ENCODE peak calls at places on chromosomes 13 and 19, in eight cellular contexts. K is upper lobe of right lung, Z is lower leg skin, U is mucosa of descending colon, C is A673, M is fibroblast of the aortic adventitia, G is tibial nerve, E is esophagus squamous epithelium. R is an unnamed sample.

GRCh38 chr19:11279505-11280236 is 16.3 kb upstream of the TSPAN16 start:
- DNase-seq in G (no peak), U (no peak), E (no peak), K (no peak), M (peak), C (no peak), Z (no peak), R (peak)

GRCh38 chr19:45462174-45462573 is 5.6 kb upstream of the FOSB start:
- DNase-seq in G (no peak), Z (no peak), K (no peak), U (no peak), M (no peak), C (no peak), E (no peak), R (no peak)

GRCh38 chr19:8577247-8577646 is at the start of gene MYO1F:
- DNase-seq in E (no peak), U (peak), C (no peak), M (no peak), K (peak), G (no peak), Z (no peak), R (no peak)

GRCh38 chr13:32031815-32032345 is 306 bp downstream of the FRY start:
- DNase-seq in K (no peak), M (no peak), C (no peak), G (no peak), Z (no peak), U (no peak), E (no peak), R (no peak)

GRCh38 chr19:35045667-35046300 is 4.3 kb downstream of the HPN start:
- DNase-seq in C (peak), K (no peak), G (no peak), Z (no peak), M (no peak), E (no peak), U (no peak), R (no peak)

GRCh38 chr13:109787135-109787954 is 962 bp upstream of the IRS2 start:
- DNase-seq in U (peak), G (no peak), M (no peak), K (peak), E (no peak), Z (peak), C (peak), R (no peak)

GRCh38 chr19:13717194-13717643 is 47.1 kb upstream of the MRI1 start:
- DNase-seq in Z (no peak), E (no peak), M (peak), U (no peak), C (no peak), G (no peak), K (no peak), R (no peak)

GRCh38 chr19:33796164-33797100 is at the start of gene KCTD15:
- DNase-seq in C (peak), K (peak), M (peak), Z (no peak), U (peak), E (no peak), G (no peak), R (no peak)

GRCh38 chr13:24270639-24271131 is 38.7 kb upstream of the C1QTNF9 start:
- DNase-seq in U (peak), M (peak), E (peak), K (peak), C (peak), Z (peak), G (peak), R (peak)

GRCh38 chr19:4083677-4084546 is 17.2 kb upstream of the ZBTB7A start:
- DNase-seq in E (no peak), G (no peak), K (peak), M (no peak), C (no peak), U (peak), Z (no peak), R (no peak)

GRCh38 chr19:532578-533484 is 1.3 kb downstream of the CDC34 start:
- DNase-seq in G (peak), C (peak), E (no peak), U (peak), M (peak), K (peak), Z (no peak), R (no peak)

GRCh38 chr19:289651-290538 is 1.3 kb downstream of the PLPP2 start:
- DNase-seq in U (peak), M (no peak), K (peak), C (no peak), E (no peak), Z (peak), G (no peak), R (no peak)

GRCh38 chr19:21571316-21571715 is 65.9 kb downstream of the ZNF429 start:
- DNase-seq in U (no peak), M (no peak), Z (no peak), E (no peak), G (no peak), K (no peak), C (no peak), R (no peak)

GRCh38 chr19:28701491-28701890 is 511.5 kb downstream of the UQCRFS1 start:
- DNase-seq in E (no peak), Z (no peak), M (peak), G (no peak), U (no peak), C (no peak), K (no peak), R (no peak)

GRCh38 chr13:113654591-113655357 is 3.2 kb downstream of the ATP4B start:
- DNase-seq in U (peak), Z (no peak), C (no peak), M (no peak), G (peak), K (peak), E (no peak), R (no peak)

GRCh38 chr13:68110178-68110768 is 880.1 kb upstream of the PCDH9 start:
- DNase-seq in Z (no peak), C (no peak), U (no peak), E (no peak), G (no peak), K (no peak), M (no peak), R (no peak)

GRCh38 chr13:46211116-46211515 is 612 bp upstream of the LRRC63 start:
- DNase-seq in Z (no peak), K (no peak), G (no peak), C (peak), E (no peak), M (peak), U (no peak), R (no peak)

GRCh38 chr19:42074513-42075363 is 1.2 kb upstream of the ZNF574 start:
- DNase-seq in K (no peak), C (peak), Z (no peak), E (no peak), M (no peak), U (peak), G (no peak), R (no peak)

GRCh38 chr13:94620286-94620896 is 18.7 kb downstream of the GPR180 start:
- DNase-seq in U (peak), G (no peak), E (no peak), Z (no peak), M (peak), K (no peak), C (peak), R (no peak)

GRCh38 chr19:800360-801029 is 3.2 kb downstream of the PTBP1 start:
- DNase-seq in E (no peak), U (peak), Z (no peak), M (peak), K (no peak), C (no peak), G (no peak), R (no peak)

GRCh38 chr19:54448037-54448773 is 794 bp upstream of the LENG8 start:
- DNase-seq in C (peak), G (peak), U (peak), M (peak), E (no peak), K (peak), Z (no peak), R (no peak)

GRCh38 chr19:1167687-1168561 is 6.1 kb downstream of the SBNO2 start:
- DNase-seq in U (no peak), M (no peak), Z (no peak), G (no peak), E (no peak), K (peak), C (no peak), R (no peak)

GRCh38 chr13:114067381-114067885 is 65.0 kb downstream of the RASA3 start:
- DNase-seq in Z (no peak), G (peak), M (peak), C (no peak), K (no peak), E (no peak), U (peak), R (peak)

GRCh38 chr19:32041681-32042292 is 303.6 kb upstream of the ZNF507 start:
- DNase-seq in U (peak), C (peak), M (peak), Z (no peak), G (no peak), E (no peak), K (peak), R (no peak)

GRCh38 chr13:110845520-110845919 is 69.3 kb downstream of the ANKRD10 start:
- DNase-seq in E (no peak), M (no peak), U (no peak), Z (no peak), C (no peak), G (no peak), K (no peak), R (no peak)

GRCh38 chr19:53357821-53358581 is 7.5 kb upstream of the ZNF525 start:
- DNase-seq in U (no peak), E (no peak), K (no peak), Z (no peak), M (no peak), C (no peak), G (no peak), R (no peak)

GRCh38 chr19:38878575-38879399 is 712 bp upstream of the RINL start:
- DNase-seq in G (no peak), E (no peak), K (no peak), Z (no peak), C (no peak), M (no peak), U (no peak), R (no peak)
- H3K4me3 ChIP-seq in G (no peak), E (no peak), K (peak), Z (no peak), C (no peak), M (no peak), U (no peak), R (peak)

GRCh38 chr13:50989476-50989875 is 79.9 kb downstream of the RNASEH2B start:
- DNase-seq in M (no peak), Z (no peak), C (no peak), U (no peak), E (no peak), K (no peak), G (peak), R (no peak)
- TF ChIP-seq CTCF in M (peak), Z (no peak), C (peak), U (no peak), E (peak), K (peak), G (peak), R (no peak)

GRCh38 chr19:5817218-5817617 is 12.4 kb downstream of the NRTN start:
- DNase-seq in C (no peak), K (no peak), Z (no peak), U (no peak), M (no peak), E (no peak), G (no peak), R (no peak)
- H3K4me3 ChIP-seq in C (no peak), K (no peak), Z (no peak), U (no peak), M (no peak), E (no peak), G (no peak), R (no peak)

DNA sequence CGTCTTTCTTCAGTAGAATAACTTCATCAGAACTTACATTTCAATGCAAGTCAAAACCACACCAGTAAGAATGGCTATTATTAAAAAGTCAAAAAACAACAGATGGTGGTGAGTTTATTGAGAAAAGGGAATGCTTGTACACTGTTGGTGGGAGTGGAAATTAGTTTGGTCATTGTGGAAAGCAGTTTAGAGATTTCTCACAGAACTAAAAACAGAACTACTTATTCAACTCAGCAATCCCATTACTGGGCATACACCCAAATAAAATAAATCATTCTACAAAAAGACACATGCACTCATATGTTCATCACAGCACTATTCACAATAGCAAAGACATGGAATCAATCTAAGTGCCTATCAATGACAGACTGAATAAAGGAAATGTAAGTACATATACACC is 231.2 kb downstream of the NHLRC3 start:
- DNase-seq in M (no peak), C (peak), E (no peak), U (no peak), Z (no peak), K (no peak), G (no peak), R (no peak)
- TF ChIP-seq CTCF in M (no peak), C (no peak), E (no peak), U (no peak), Z (no peak), K (no peak), G (no peak), R (no peak)

GRCh38 chr13:69204620-69205019 is 903.0 kb upstream of the ATXN8OS start:
- DNase-seq in M (no peak), Z (no peak), U (no peak), E (no peak), K (no peak), G (no peak), C (no peak), R (no peak)

GRCh38 chr13:69194130-69194529 is 913.5 kb upstream of the ATXN8OS start:
- DNase-seq in E (no peak), Z (no peak), U (no peak), C (no peak), G (no peak), M (no peak), K (no peak), R (no peak)

GRCh38 chr13:69198706-69199105 is 908.9 kb upstream of the ATXN8OS start:
- DNase-seq in U (no peak), C (no peak), Z (no peak), G (no peak), E (no peak), K (no peak), M (no peak), R (no peak)

GRCh38 chr13:69199664-69200063 is 908.0 kb upstream of the ATXN8OS start:
- DNase-seq in U (no peak), K (no peak), M (no peak), E (no peak), Z (no peak), C (peak), G (no peak), R (no peak)
- H3K4me3 ChIP-seq in U (no peak), K (no peak), M (no peak), E (no peak), Z (no peak), C (no peak), G (no peak), R (no peak)

DNA sequence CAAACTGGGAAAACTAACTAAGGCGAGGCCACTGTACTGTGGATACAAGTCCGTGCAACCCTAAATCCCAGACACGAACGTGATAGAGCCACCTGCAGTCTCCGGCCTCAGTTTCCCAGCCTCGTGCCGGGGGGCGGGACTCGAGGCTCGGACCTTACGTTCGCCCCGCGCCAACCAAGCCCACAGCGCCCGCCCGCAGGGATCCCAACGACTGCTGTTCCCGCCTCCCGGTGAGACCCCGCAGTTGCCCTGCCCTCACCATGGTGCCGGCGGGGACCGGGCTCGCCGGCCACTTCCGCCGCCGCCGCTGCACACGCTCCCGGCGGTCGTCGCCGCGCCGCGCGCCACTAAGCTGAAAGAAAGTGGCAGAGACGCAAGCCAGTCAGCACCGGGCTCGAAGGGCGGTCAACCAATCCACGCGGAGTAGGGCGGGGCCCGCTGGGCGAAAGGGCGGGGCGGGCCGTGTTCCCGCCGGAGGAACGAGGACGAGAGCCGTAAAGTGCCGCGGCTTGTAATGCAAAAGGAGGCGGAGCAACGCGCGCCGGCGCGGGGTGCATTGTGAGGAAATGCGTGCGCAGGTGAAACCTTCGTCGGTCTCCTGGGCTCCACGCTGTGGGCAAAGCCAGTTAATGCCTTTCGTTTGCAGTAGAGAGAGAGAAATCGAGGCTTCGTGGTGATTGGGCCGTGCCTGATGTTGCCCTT is at the start of gene LSM4:
- DNase-seq in G (peak), E (peak), K (peak), Z (peak), C (peak), M (peak), U (peak), R (peak)
- TF ChIP-seq CTCF in G (peak), E (peak), K (peak), Z (no peak), C (no peak), M (peak), U (peak), R (peak)

GRCh38 chr13:62432295-62432694 is 1016.6 kb upstream of the PCDH20 start:
- DNase-seq in Z (no peak), E (no peak), K (no peak), C (no peak), U (no peak), M (no peak), G (no peak), R (no peak)
- H3K4me3 ChIP-seq in Z (no peak), E (no peak), K (no peak), C (no peak), U (no peak), M (no peak), G (no peak), R (no peak)

DNA sequence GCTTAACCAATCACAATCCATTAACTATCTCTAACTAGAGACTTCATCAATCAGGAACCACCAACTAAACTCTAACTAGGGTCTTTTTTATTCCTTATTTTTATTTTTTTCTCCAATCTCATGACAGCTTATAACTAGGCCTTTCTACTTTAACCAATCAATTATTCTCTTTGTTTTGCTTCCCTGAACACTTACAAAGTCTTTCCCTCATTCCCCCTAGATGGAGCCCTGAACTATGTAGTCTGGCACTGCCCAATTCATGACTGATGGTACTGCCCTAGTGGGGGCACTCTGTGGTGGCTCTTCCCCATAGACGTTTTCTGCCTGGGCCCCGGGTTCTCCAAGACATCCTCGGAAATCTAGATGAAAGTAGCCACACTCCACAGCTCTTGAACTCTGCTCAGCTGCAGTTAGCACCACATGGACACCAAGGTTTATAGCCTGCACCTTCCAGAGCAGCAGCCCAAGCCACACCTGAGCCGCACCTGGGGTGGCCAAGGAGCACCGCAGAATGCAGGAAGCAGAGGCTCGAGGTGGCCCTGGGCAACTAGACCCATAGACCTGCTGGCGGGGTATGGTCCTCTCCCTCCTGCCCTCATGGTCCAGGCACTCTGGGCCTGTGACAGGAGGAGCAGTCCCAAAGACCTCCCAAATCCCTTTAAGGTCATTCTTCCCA is 6.6 kb downstream of the ATP7B start:
- DNase-seq in K (no peak), G (no peak), M (no peak), Z (no peak), E (no peak), U (peak), C (no peak), R (no peak)
- TF ChIP-seq CTCF in K (no peak), G (no peak), M (no peak), Z (no peak), E (no peak), U (no peak), C (peak), R (no peak)

DNA sequence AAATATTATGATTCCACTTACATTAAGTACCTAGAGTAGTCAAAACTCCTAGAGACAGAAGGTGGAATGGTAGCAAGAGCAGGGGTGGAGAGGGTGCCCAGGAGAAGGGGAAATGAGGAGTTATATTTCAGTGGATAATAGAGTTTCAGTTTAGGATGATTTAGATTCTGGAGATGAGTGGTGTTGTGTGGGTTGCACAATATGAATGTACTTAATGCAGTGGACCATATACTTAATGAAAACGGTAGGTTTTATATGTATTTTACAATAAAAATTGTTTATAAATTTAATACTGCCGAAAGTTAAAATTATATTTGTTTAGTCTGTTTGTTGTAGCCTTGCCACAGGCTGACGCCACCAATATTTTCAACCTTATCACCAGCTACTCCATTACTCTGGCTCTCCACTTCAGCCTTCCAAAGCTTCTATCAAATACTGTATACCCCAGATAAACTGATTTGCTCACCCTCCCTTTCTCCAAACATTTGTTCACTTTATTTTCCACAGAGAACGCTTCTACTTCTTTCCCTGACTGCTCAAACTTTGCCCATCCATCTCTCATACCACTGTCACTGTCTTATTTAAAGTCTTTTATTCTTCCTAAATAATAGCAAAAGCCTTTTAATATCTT is 1.4 kb upstream of the RBM26 start:
- DNase-seq in K (no peak), E (no peak), M (no peak), U (no peak), G (no peak), Z (no peak), C (no peak), R (no peak)
- H3K4me3 ChIP-seq in K (peak), E (no peak), M (no peak), U (no peak), G (no peak), Z (no peak), C (peak), R (peak)

R was measured in GM12864.